ENCODE peak calls at places on chromosome 6, in eight cellular contexts. One of them, this sample, is unnamed.

GRCh38 chr6:39153766-39154397 is 38.9 kb upstream of the SAYSD1 start:
- DNase-seq in vagina: no peak
- DNase-seq in stomach: no peak
- DNase-seq in HCT116: no peak
- DNase-seq in sigmoid colon: no peak
- DNase-seq in esophagus muscularis mucosa: no peak
- DNase-seq in H1: no peak
- DNase-seq in endothelial cell of umbilical vein: no peak
- DNase-seq in this sample: no peak

GRCh38 chr6:26025894-26026832 is 61.1 kb upstream of the HFE start:
- DNase-seq in vagina: peak; percentile 96
- DNase-seq in stomach: peak; percentile 97
- DNase-seq in HCT116: peak; percentile 92
- DNase-seq in sigmoid colon: peak; percentile 99
- DNase-seq in esophagus muscularis mucosa: peak; percentile 97
- DNase-seq in H1: peak; percentile 90
- DNase-seq in endothelial cell of umbilical vein: peak; percentile 96
- DNase-seq in this sample: no peak

GRCh38 chr6:127938701-127939100 is 37.8 kb upstream of the THEMIS start:
- DNase-seq in vagina: no peak
- DNase-seq in stomach: no peak
- DNase-seq in HCT116: peak; percentile 6
- DNase-seq in sigmoid colon: no peak
- DNase-seq in esophagus muscularis mucosa: no peak
- DNase-seq in H1: no peak
- DNase-seq in endothelial cell of umbilical vein: peak; percentile 63
- DNase-seq in this sample: no peak

GRCh38 chr6:3360727-3361045 is 96.2 kb downstream of the SLC22A23 start:
- DNase-seq in vagina: no peak
- DNase-seq in stomach: no peak
- DNase-seq in HCT116: no peak
- DNase-seq in sigmoid colon: no peak
- DNase-seq in esophagus muscularis mucosa: no peak
- DNase-seq in H1: no peak
- DNase-seq in endothelial cell of umbilical vein: no peak
- DNase-seq in this sample: no peak

GRCh38 chr6:1498491-1499113 is 109.2 kb downstream of the FOXF2 start:
- DNase-seq in vagina: no peak
- DNase-seq in stomach: no peak
- DNase-seq in HCT116: no peak
- DNase-seq in sigmoid colon: no peak
- DNase-seq in esophagus muscularis mucosa: no peak
- DNase-seq in H1: no peak
- DNase-seq in endothelial cell of umbilical vein: no peak
- DNase-seq in this sample: no peak

GRCh38 chr6:134003542-134003951 is 48.9 kb downstream of the SLC2A12 start:
- DNase-seq in vagina: no peak
- DNase-seq in stomach: no peak
- DNase-seq in HCT116: no peak
- DNase-seq in sigmoid colon: no peak
- DNase-seq in esophagus muscularis mucosa: no peak
- DNase-seq in H1: no peak
- DNase-seq in endothelial cell of umbilical vein: peak; percentile 2
- DNase-seq in this sample: no peak

GRCh38 chr6:35228483-35228882 is 14.7 kb downstream of the SCUBE3 start:
- DNase-seq in vagina: no peak
- DNase-seq in stomach: no peak
- DNase-seq in HCT116: no peak
- DNase-seq in sigmoid colon: no peak
- DNase-seq in esophagus muscularis mucosa: no peak
- DNase-seq in H1: no peak
- DNase-seq in endothelial cell of umbilical vein: no peak
- DNase-seq in this sample: no peak

GRCh38 chr6:74534485-74535211 is 671.2 kb downstream of the COL12A1 start:
- DNase-seq in vagina: no peak
- DNase-seq in stomach: no peak
- DNase-seq in HCT116: peak; percentile 19
- DNase-seq in sigmoid colon: no peak
- DNase-seq in esophagus muscularis mucosa: no peak
- DNase-seq in H1: no peak
- DNase-seq in endothelial cell of umbilical vein: peak; percentile 84
- DNase-seq in this sample: no peak

GRCh38 chr6:11815231-11815630 is 36.6 kb upstream of the ADTRP start:
- DNase-seq in vagina: no peak
- DNase-seq in stomach: no peak
- DNase-seq in HCT116: no peak
- DNase-seq in sigmoid colon: no peak
- DNase-seq in esophagus muscularis mucosa: peak; percentile 60
- DNase-seq in H1: no peak
- DNase-seq in endothelial cell of umbilical vein: no peak
- DNase-seq in this sample: no peak

GRCh38 chr6:82840571-82840970 is 225.1 kb downstream of the UBE3D start:
- DNase-seq in vagina: no peak
- DNase-seq in stomach: no peak
- DNase-seq in HCT116: no peak
- DNase-seq in sigmoid colon: no peak
- DNase-seq in esophagus muscularis mucosa: no peak
- DNase-seq in H1: no peak
- DNase-seq in endothelial cell of umbilical vein: no peak
- DNase-seq in this sample: no peak
- TF ChIP-seq POLR2A in vagina: no peak
- TF ChIP-seq POLR2A in stomach: no peak
- TF ChIP-seq POLR2A in HCT116: no peak
- TF ChIP-seq POLR2A in sigmoid colon: no peak
- TF ChIP-seq POLR2A in esophagus muscularis mucosa: no peak
- TF ChIP-seq POLR2A in H1: no peak
- TF ChIP-seq POLR2A in endothelial cell of umbilical vein: no peak
- TF ChIP-seq POLR2A in this sample: no peak

DNA sequence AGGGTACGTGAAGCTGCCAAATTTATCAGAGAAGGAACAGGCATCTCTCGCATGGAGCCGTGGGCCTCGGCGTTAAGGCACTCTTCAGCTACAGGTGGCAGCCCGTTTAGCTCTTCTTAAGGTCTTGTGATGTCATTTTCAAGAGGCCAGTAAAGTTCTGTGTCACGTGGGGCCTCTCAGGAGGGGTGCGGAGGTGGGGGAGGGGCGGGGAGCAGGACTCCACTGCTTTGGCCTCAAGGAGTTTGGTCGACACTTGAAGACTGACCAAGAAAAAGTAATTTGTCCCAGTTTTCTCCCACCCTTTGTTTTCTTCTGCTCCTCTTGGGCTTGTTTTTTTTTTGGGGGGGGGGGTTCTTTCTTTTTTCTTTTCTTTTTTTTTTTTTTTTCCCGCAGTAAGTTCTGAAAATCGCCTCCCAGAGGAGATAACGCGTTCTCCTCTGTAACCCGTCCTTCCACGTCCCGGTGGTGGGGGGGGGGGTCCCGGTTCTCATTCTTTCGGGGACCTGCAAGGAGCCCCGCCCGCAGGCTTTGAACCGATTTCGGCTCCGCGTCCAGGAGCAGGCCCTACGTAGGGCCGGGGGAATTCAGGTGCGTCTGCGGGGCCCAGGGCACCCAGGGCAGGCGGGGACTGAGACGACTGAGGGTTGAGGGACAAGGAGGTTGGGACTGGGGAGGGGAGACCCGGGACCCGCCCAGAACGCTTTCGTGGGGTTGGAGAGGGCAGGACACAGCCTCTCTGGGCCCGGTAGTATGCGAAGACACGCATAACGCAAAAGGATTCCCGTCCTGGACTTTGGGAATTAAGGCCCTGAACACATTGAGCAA is 26.0 kb downstream of the GPX6 start:
- DNase-seq in vagina: peak; percentile 89
- DNase-seq in stomach: peak; percentile 28
- DNase-seq in HCT116: peak; percentile 62
- DNase-seq in sigmoid colon: peak; percentile 74
- DNase-seq in esophagus muscularis mucosa: peak; percentile 62
- DNase-seq in H1: peak; percentile 82
- DNase-seq in endothelial cell of umbilical vein: peak; percentile 58
- DNase-seq in this sample: peak; percentile 82
- TF ChIP-seq POLR2AphosphoS5 in vagina: peak; percentile 70
- TF ChIP-seq POLR2AphosphoS5 in stomach: no peak
- TF ChIP-seq POLR2AphosphoS5 in HCT116: no peak
- TF ChIP-seq POLR2AphosphoS5 in sigmoid colon: no peak
- TF ChIP-seq POLR2AphosphoS5 in esophagus muscularis mucosa: no peak
- TF ChIP-seq POLR2AphosphoS5 in H1: peak; percentile 76
- TF ChIP-seq POLR2AphosphoS5 in endothelial cell of umbilical vein: no peak
- TF ChIP-seq POLR2AphosphoS5 in this sample: no peak

GRCh38 chr6:106963544-106963943 is 11.0 kb downstream of the CD24 start:
- DNase-seq in vagina: no peak
- DNase-seq in stomach: no peak
- DNase-seq in HCT116: no peak
- DNase-seq in sigmoid colon: no peak
- DNase-seq in esophagus muscularis mucosa: no peak
- DNase-seq in H1: no peak
- DNase-seq in endothelial cell of umbilical vein: no peak
- DNase-seq in this sample: no peak

GRCh38 chr6:106964099-106964498 is 10.4 kb downstream of the CD24 start:
- DNase-seq in vagina: no peak
- DNase-seq in stomach: no peak
- DNase-seq in HCT116: no peak
- DNase-seq in sigmoid colon: no peak
- DNase-seq in esophagus muscularis mucosa: no peak
- DNase-seq in H1: no peak
- DNase-seq in endothelial cell of umbilical vein: no peak
- DNase-seq in this sample: no peak

GRCh38 chr6:106961136-106961535 is 13.4 kb downstream of the CD24 start:
- DNase-seq in vagina: no peak
- DNase-seq in stomach: no peak
- DNase-seq in HCT116: no peak
- DNase-seq in sigmoid colon: no peak
- DNase-seq in esophagus muscularis mucosa: no peak
- DNase-seq in H1: no peak
- DNase-seq in endothelial cell of umbilical vein: no peak
- DNase-seq in this sample: no peak

GRCh38 chr6:106959985-106960384 is 14.5 kb downstream of the CD24 start:
- DNase-seq in vagina: no peak
- DNase-seq in stomach: no peak
- DNase-seq in HCT116: no peak
- DNase-seq in sigmoid colon: no peak
- DNase-seq in esophagus muscularis mucosa: no peak
- DNase-seq in H1: no peak
- DNase-seq in endothelial cell of umbilical vein: no peak
- DNase-seq in this sample: no peak

DNA sequence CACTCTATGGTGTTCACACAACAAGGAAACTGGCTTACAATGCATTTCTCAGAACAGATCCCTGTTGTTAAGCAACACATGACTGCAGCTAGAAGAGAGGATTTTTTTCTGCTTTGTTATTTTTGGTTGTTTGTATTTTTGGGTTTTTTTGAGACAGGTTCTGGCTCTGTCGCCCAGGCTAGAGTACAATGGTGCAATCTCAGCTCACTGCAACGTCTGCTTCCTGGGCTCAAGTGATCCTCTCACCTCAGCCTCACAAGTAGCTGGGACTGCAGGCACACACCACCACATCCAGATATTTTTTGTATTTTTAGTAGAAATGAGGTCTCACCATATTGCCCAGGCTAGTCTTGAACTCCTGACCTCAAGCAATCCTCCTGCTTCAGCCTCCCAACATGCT is 12.7 kb downstream of the CD24 start:
- DNase-seq in vagina: no peak
- DNase-seq in stomach: no peak
- DNase-seq in HCT116: no peak
- DNase-seq in sigmoid colon: no peak
- DNase-seq in esophagus muscularis mucosa: no peak
- DNase-seq in H1: no peak
- DNase-seq in endothelial cell of umbilical vein: no peak
- DNase-seq in this sample: no peak
- H3K27ac ChIP-seq in vagina: no peak overlapping the region
- H3K27ac ChIP-seq in stomach: no peak overlapping the region
- H3K27ac ChIP-seq in HCT116: no peak overlapping the region
- H3K27ac ChIP-seq in sigmoid colon: no peak overlapping the region
- H3K27ac ChIP-seq in esophagus muscularis mucosa: no peak overlapping the region
- H3K27ac ChIP-seq in H1: no peak overlapping the region
- H3K27ac ChIP-seq in endothelial cell of umbilical vein: no peak overlapping the region
- H3K27ac ChIP-seq in this sample: no peak overlapping the region

GRCh38 chr6:43544461-43544860 is 27.6 kb downstream of the POLR1C start:
- DNase-seq in vagina: no peak
- DNase-seq in stomach: no peak
- DNase-seq in HCT116: no peak
- DNase-seq in sigmoid colon: no peak
- DNase-seq in esophagus muscularis mucosa: no peak
- DNase-seq in H1: no peak
- DNase-seq in endothelial cell of umbilical vein: no peak
- DNase-seq in this sample: no peak
- TF ChIP-seq POLR2A in vagina: no peak
- TF ChIP-seq POLR2A in stomach: no peak
- TF ChIP-seq POLR2A in HCT116: no peak
- TF ChIP-seq POLR2A in sigmoid colon: no peak
- TF ChIP-seq POLR2A in esophagus muscularis mucosa: no peak
- TF ChIP-seq POLR2A in H1: no peak
- TF ChIP-seq POLR2A in endothelial cell of umbilical vein: no peak
- TF ChIP-seq POLR2A in this sample: no peak

GRCh38 chr6:43786664-43787329 is 16.8 kb downstream of the VEGFA start:
- DNase-seq in vagina: no peak
- DNase-seq in stomach: no peak
- DNase-seq in HCT116: no peak
- DNase-seq in sigmoid colon: no peak
- DNase-seq in esophagus muscularis mucosa: no peak
- DNase-seq in H1: no peak
- DNase-seq in endothelial cell of umbilical vein: no peak
- DNase-seq in this sample: no peak
- TF ChIP-seq POLR2AphosphoS5 in vagina: no peak
- TF ChIP-seq POLR2AphosphoS5 in stomach: no peak
- TF ChIP-seq POLR2AphosphoS5 in HCT116: peak; percentile 60
- TF ChIP-seq POLR2AphosphoS5 in sigmoid colon: no peak
- TF ChIP-seq POLR2AphosphoS5 in esophagus muscularis mucosa: no peak
- TF ChIP-seq POLR2AphosphoS5 in H1: no peak
- TF ChIP-seq POLR2AphosphoS5 in endothelial cell of umbilical vein: no peak
- TF ChIP-seq POLR2AphosphoS5 in this sample: no peak

This sample was measured in upper lobe of left lung.